ENCODE peak calls at places on chromosomes 1 and 21, in four cellular contexts. T is upper lobe of left lung; Z is GM12865; J is CD4-positive, alpha-beta T cell. B is an unnamed sample.

GRCh38 chr1:117433943-117434342 is 66.7 kb downstream of the MAN1A2 start:
- DNase-seq in T (no peak), Z (no peak), J (no peak), B (no peak)

GRCh38 chr21:20083336-20083735 is 914.9 kb upstream of the NCAM2 start:
- DNase-seq in T (no peak), Z (no peak), J (no peak), B (no peak)

GRCh38 chr21:35203093-35204021 is 154.3 kb upstream of the RUNX1 start:
- DNase-seq in T (no peak), J (no peak), Z (no peak), B (no peak)

GRCh38 chr1:160862151-160863061 is at the start of gene CD244:
- DNase-seq in J (no peak), T (peak), Z (peak), B (no peak)

GRCh38 chr1:161510477-161510876 is 5.2 kb downstream of the FCGR2A start:
- DNase-seq in J (no peak), T (no peak), Z (no peak), B (no peak)

GRCh38 chr21:25441835-25442234 is 165.4 kb downstream of the MRPL39 start:
- DNase-seq in T (no peak), J (no peak), Z (no peak), B (no peak)

GRCh38 chr1:26293911-26294463 is 12.4 kb downstream of the UBXN11 start:
- DNase-seq in T (no peak), Z (no peak), J (no peak), B (no peak)

GRCh38 chr1:33988161-33988560 is 124.3 kb downstream of the HMGB4 start:
- DNase-seq in Z (no peak), J (no peak), T (no peak), B (no peak)

GRCh38 chr1:154796303-154796892 is 73.7 kb downstream of the KCNN3 start:
- DNase-seq in T (no peak), Z (no peak), J (no peak), B (no peak)

GRCh38 chr1:238409947-238410346 is 519.2 kb upstream of the ZP4 start:
- DNase-seq in Z (no peak), J (no peak), T (no peak), B (no peak)

GRCh38 chr1:9413143-9413876 is 120.6 kb downstream of the SPSB1 start:
- DNase-seq in T (peak), Z (peak), J (peak), B (no peak)

GRCh38 chr1:37137018-37137417 is 102.7 kb upstream of the GRIK3 start:
- DNase-seq in T (no peak), Z (no peak), J (no peak), B (no peak)

GRCh38 chr21:26715878-26716506 is 129.2 kb downstream of the ADAMTS1 start:
- DNase-seq in Z (peak), T (no peak), J (no peak), B (no peak)

GRCh38 chr1:111739984-111740765 is 980 bp upstream of the INKA2 start:
- DNase-seq in Z (peak), J (no peak), T (peak), B (no peak)

GRCh38 chr1:53735261-53735660 is 3.7 kb downstream of the GLIS1 start:
- DNase-seq in T (no peak), J (no peak), Z (no peak), B (no peak)

GRCh38 chr21:17513214-17514123 is 626 bp downstream of the CXADR start:
- DNase-seq in J (peak), Z (peak), T (peak), B (peak)

GRCh38 chr1:77532641-77533040 is 149.8 kb downstream of the ZZZ3 start:
- DNase-seq in T (no peak), Z (no peak), J (no peak), B (no peak)

GRCh38 chr1:181100015-181100905 is 11.8 kb downstream of the IER5 start:
- DNase-seq in J (no peak), Z (no peak), T (no peak), B (no peak)

GRCh38 chr1:45304311-45305081 is 22.2 kb upstream of the HPDL start:
- DNase-seq in T (no peak), Z (peak), J (no peak), B (no peak)

GRCh38 chr1:215749423-215749822 is 182.3 kb downstream of the KCTD3 start:
- DNase-seq in T (no peak), Z (no peak), J (no peak), B (no peak)

GRCh38 chr1:3192825-3193224 is 123.8 kb downstream of the PRDM16 start:
- DNase-seq in Z (no peak), T (peak), J (no peak), B (no peak)

GRCh38 chr1:55276671-55277376 is 61.7 kb upstream of the USP24 start:
- DNase-seq in T (no peak), Z (no peak), J (no peak), B (no peak)

GRCh38 chr1:12356004-12356890 is 126.4 kb downstream of the VPS13D start:
- DNase-seq in Z (no peak), J (no peak), T (no peak), B (no peak)

GRCh38 chr1:92476071-92476607 is 10.6 kb downstream of the GFI1 start:
- DNase-seq in Z (no peak), J (peak), T (no peak), B (no peak)

GRCh38 chr21:32886339-32886738 is 114.8 kb upstream of the PAXBP1 start:
- DNase-seq in T (no peak), Z (peak), J (peak), B (no peak)

GRCh38 chr1:233614743-233615521 is 1.0 kb downstream of the KCNK1 start:
- DNase-seq in Z (peak), T (peak), J (no peak), B (no peak)

GRCh38 chr21:38843806-38844479 is 38.2 kb downstream of the ETS2 start:
- DNase-seq in T (no peak), J (no peak), Z (no peak), B (no peak)

GRCh38 chr1:29240400-29240837 is 4.1 kb downstream of the PTPRU start:
- DNase-seq in T (peak), J (no peak), Z (no peak), B (no peak)

GRCh38 chr1:192363177-192363576 is 46.4 kb downstream of the RGS21 start:
- DNase-seq in Z (no peak), J (no peak), T (no peak), B (no peak)

GRCh38 chr1:182602945-182603645 is 1.1 kb downstream of the RGS16 start:
- DNase-seq in J (no peak), T (no peak), Z (no peak), B (no peak)

GRCh38 chr1:4631321-4631720 is 23.1 kb upstream of the AJAP1 start:
- DNase-seq in J (no peak), T (no peak), Z (no peak), B (no peak)

GRCh38 chr1:24955161-24955560 is 25.1 kb upstream of the RUNX3 start:
- DNase-seq in T (no peak), J (peak), Z (peak), B (no peak)

GRCh38 chr1:209855623-209856022 is 27.9 kb downstream of the UTP25 start:
- DNase-seq in J (no peak), Z (no peak), T (no peak), B (no peak)

GRCh38 chr1:26584022-26584485 is 54.5 kb downstream of the RPS6KA1 start:
- DNase-seq in T (no peak), J (no peak), Z (peak), B (no peak)

DNA sequence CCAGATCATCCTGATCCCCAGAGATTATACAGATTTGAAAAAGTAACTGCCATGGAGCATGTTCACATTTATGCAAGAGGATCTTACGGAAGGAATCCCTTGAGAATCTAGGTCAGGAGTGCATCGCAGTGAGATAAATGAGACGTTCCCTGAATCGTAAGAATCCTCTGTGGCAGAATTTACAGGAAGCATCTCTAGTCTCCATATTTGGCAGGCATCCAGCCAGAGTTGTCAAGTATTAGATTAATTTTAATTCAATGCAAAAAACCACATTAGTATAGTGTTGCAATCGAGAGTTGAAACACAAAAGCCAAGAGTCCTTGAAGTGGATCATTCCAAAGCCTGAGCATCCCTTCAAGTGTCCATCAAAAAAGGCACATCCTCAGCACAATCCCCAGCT is 100.7 kb downstream of the RRAGC start:
- DNase-seq in Z (no peak), T (no peak), J (no peak), B (no peak)
- TF ChIP-seq CTCF in Z (no peak), T (no peak), J (no peak), B (no peak)

GRCh38 chr1:1599030-1599916 is 662 bp downstream of the FNDC10 start:
- DNase-seq in Z (peak), T (peak), J (peak), B (no peak)
- TF ChIP-seq CTCF in Z (peak), T (peak), J (no peak), B (peak)

DNA sequence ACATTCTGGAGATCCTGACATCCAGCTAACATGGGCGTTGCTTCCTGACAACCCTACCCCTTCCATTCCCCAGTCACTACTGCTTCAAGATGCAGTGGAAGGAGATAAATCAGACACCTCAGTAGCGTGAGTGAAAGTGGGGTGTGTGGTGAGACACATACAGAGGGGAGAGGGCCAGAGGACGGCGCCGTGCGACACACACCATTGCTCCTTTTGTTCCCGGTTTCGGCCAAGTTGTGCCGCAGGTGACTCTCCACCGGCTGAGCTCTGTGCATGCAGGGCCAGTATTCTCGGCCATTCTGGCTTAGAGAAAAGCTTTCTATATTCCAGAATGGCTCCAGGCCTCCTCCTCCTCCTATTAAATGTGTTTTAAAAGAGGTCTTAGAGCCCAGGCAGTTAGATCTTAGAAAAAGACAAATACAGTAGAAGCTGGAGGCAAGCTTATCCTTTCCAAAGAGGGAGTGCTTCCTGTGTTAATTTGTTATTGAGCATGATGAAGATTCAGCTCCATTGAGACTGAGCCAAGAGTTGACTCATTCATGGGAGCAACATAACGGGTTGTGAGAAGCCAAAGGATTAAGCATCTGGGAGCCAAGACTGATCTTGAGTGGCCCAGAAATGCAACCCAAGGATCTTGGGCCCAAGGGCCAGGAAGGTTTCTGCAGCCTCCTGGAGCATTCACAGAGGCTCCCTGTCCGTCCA is 42.1 kb downstream of the PDE9A start:
- DNase-seq in Z (no peak), J (no peak), T (no peak), B (no peak)
- TF ChIP-seq CTCF in Z (no peak), J (no peak), T (no peak), B (no peak)

GRCh38 chr1:206080421-206080820 is 27.4 kb downstream of the RHEX start:
- DNase-seq in J (no peak), T (no peak), Z (no peak), B (no peak)

GRCh38 chr1:206070627-206071304 is 17.8 kb downstream of the RHEX start:
- DNase-seq in T (no peak), J (no peak), Z (no peak), B (no peak)

GRCh38 chr1:206079130-206079529 is 26.2 kb downstream of the RHEX start:
- DNase-seq in J (no peak), Z (no peak), T (no peak), B (no peak)

GRCh38 chr1:206075786-206076725 is 23.1 kb downstream of the RHEX start:
- DNase-seq in Z (peak), J (no peak), T (no peak), B (no peak)

GRCh38 chr1:206074839-206075238 is 21.9 kb downstream of the RHEX start:
- DNase-seq in T (no peak), J (no peak), Z (peak), B (no peak)
- TF ChIP-seq CTCF in T (no peak), J (no peak), Z (no peak), B (no peak)

DNA sequence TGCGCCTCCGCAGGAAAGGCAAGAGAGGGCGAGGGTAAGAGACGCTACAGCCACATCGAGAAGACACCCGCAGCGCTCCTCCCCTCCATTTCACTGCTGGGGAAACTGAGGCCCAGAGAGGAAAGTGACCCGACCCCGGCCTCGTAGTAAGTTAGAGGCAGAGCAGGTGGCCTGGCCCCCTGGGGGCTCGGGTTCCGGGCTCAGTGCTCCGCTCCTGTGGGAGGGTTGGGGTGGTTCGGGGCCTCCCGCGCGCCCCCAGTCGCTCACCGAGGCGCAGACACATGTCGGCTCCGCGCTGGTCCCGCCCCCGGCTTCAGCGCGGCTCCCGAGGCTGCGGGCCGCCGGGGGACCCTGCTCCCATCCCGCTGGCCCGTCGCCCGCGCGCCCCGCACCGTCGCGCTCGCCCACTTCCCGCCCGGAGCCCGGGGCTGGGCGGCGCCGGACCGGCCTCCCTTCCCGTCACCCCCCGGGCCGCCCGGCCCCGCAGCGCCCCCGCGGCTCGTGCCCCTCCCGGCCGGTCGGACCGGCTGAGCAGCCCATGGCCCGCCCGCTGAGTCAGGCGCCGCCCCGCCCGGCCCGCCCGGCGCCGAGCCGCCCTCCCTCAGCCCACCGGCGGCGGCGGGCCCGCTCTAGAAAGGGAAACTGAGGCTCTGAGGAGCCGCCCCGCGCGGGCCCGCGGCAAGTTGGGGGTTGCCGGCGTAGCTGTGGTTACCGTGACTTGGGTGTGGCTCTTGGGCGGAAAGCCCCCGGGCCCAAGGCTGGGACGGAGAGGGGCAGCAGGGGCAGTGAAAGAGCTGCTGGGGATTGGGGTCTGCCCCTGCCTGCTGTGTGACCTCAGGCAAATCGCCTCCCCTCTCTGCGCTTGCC is at the start of gene TMEM54:
- DNase-seq in J (no peak), T (peak), Z (no peak), B (peak)
- TF ChIP-seq CTCF in J (no peak), T (no peak), Z (no peak), B (no peak)

GRCh38 chr1:198686069-198686728 is 47.4 kb downstream of the PTPRC start:
- DNase-seq in Z (peak), J (no peak), T (no peak), B (no peak)
- TF ChIP-seq CTCF in Z (peak), J (peak), T (no peak), B (peak)

DNA sequence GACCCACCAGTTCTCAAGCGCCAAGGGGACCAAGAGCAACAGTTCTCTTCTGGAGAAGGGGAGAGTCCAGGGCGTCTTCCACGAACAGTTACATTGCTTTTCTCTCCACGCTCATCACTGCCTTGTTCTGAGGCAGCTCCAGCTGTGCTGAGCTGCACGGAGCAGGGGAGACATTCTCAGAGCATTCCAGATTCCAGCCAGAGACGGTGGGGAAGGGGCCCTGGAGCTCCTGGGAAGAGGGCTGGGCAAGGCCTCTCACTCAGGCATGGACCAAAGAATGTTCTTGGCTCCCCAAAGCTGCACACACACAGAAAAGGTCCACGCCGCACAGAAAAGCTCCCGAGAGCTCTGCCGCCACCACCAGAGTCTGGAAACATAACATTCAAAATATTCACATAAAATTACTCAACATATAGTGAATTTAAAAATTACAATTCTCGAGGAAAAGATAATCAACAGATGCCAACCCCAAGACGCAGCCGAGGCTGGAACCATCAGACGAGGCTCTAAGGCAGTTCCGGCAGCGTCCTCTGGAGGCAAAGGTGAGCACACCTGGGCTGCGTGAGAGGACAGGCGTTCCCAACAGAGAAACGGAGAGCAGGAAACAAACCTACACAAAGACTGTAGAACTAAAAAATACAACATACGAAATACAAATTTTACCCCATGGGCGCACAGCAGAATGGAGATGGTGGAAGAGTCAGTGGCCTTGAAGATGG is 40.5 kb downstream of the UBE2G2 start:
- DNase-seq in T (no peak), Z (peak), J (no peak), B (no peak)
- TF ChIP-seq CTCF in T (peak), Z (peak), J (peak), B (peak)

GRCh38 chr1:179293340-179294327 is at the start of gene SOAT1:
- DNase-seq in T (peak), J (peak), Z (peak), B (peak)
- TF ChIP-seq CTCF in T (peak), J (no peak), Z (no peak), B (peak)